ENCODE peak calls at places on chromosomes 2 and 18, in four cellular contexts. V is HepG2, C is GM12878, A is K562. Z is an unnamed sample.
A peak's percentile ranks its signal among the peaks of the same experiment; 100 is the strongest.

GRCh38 chr18:43486462-43486861 is 209.2 kb upstream of the SYT4 start:
- DNase-seq in V (no peak), C (no peak), A (no peak), Z (no peak)

GRCh38 chr2:37682473-37682872 is 11.0 kb upstream of the CDC42EP3 start:
- DNase-seq in A (no peak), C (no peak), V (no peak), Z (no peak)

GRCh38 chr2:153551698-153552097 is 73.1 kb upstream of the RPRM start:
- DNase-seq in A (no peak), V (no peak), C (no peak), Z (no peak)

GRCh38 chr2:190678444-190679162 is 29.7 kb downstream of the NAB1 start:
- DNase-seq in V (no peak), A (no peak), C (peak; percentile 86), Z (no peak)

GRCh38 chr18:2036136-2036535 is 535.2 kb downstream of the METTL4 start:
- DNase-seq in V (no peak), C (no peak), A (no peak), Z (no peak)

GRCh38 chr2:63862802-63863201 is 21.1 kb downstream of the UGP2 start:
- DNase-seq in A (no peak), C (no peak), V (peak; percentile 67), Z (no peak)

GRCh38 chr2:17879137-17879912 is 858 bp downstream of the KCNS3 start:
- DNase-seq in C (no peak), V (no peak), A (peak; percentile 28), Z (peak; percentile 69)

GRCh38 chr2:120175000-120175581 is 48.1 kb downstream of the TMEM185B start:
- DNase-seq in V (peak; percentile 70), A (peak; percentile 55), C (no peak), Z (peak; percentile 61)

GRCh38 chr2:13770279-13770678 is 862.2 kb upstream of the LRATD1 start:
- DNase-seq in C (no peak), V (no peak), A (no peak), Z (no peak)

GRCh38 chr2:222052934-222053367 is 245.8 kb downstream of the PAX3 start:
- DNase-seq in V (no peak), A (no peak), C (no peak), Z (peak; percentile 55)

GRCh38 chr2:223759569-223760430 is 77.6 kb downstream of the AP1S3 start:
- DNase-seq in C (no peak), A (no peak), V (peak; percentile 81), Z (no peak)

GRCh38 chr2:102112271-102112670 is 30.3 kb upstream of the IL1R1 start:
- DNase-seq in A (peak; percentile 25), C (no peak), V (no peak), Z (no peak)

GRCh38 chr2:25323042-25323514 is 18.6 kb downstream of the DNMT3A start:
- DNase-seq in C (no peak), V (no peak), A (peak; percentile 83), Z (no peak)

GRCh38 chr2:30984141-30984540 is 154.1 kb downstream of the GALNT14 start:
- DNase-seq in V (no peak), C (no peak), A (no peak), Z (no peak)

GRCh38 chr18:71442830-71443229 is 1101.3 kb downstream of the CBLN2 start:
- DNase-seq in C (no peak), V (no peak), A (no peak), Z (no peak)

GRCh38 chr18:34467059-34467458 is 242.3 kb upstream of the NOL4 start:
- DNase-seq in C (peak; percentile 4), V (no peak), A (no peak), Z (no peak)

GRCh38 chr2:131039101-131039440 is 54.2 kb downstream of the FAM168B start:
- DNase-seq in A (no peak), V (no peak), C (no peak), Z (no peak)

GRCh38 chr2:38360177-38360576 is 16.9 kb downstream of the ATL2 start:
- DNase-seq in V (no peak), A (no peak), C (no peak), Z (no peak)

GRCh38 chr2:216023055-216023648 is 9.8 kb upstream of the MREG start:
- DNase-seq in V (peak; percentile 66), C (no peak), A (peak; percentile 52), Z (peak; percentile 61)

GRCh38 chr18:60377778-60378469 is 5.3 kb upstream of the MC4R start:
- DNase-seq in C (no peak), A (no peak), V (no peak), Z (no peak)

GRCh38 chr18:22546905-22547304 is 129.2 kb upstream of the CTAGE1 start:
- DNase-seq in V (no peak), A (no peak), C (no peak), Z (no peak)

GRCh38 chr2:96147593-96148201 is 2.5 kb upstream of the DUSP2 start:
- DNase-seq in V (no peak), C (no peak), A (no peak), Z (no peak)

GRCh38 chr2:74777161-74777900 is 56.6 kb upstream of the HK2 start:
- DNase-seq in A (no peak), V (no peak), C (peak; percentile 41), Z (no peak)

GRCh38 chr2:86815616-86816015 is 24.9 kb upstream of the CD8A start:
- DNase-seq in V (no peak), A (no peak), C (no peak), Z (no peak)

GRCh38 chr18:48943333-48943732 is 7.4 kb downstream of the SMAD7 start:
- DNase-seq in C (no peak), A (no peak), V (no peak), Z (no peak)

GRCh38 chr2:180980185-180980942 is at the start of gene UBE2E3:
- DNase-seq in C (no peak), V (peak; percentile 67), A (peak; percentile 89), Z (peak; percentile 72)

GRCh38 chr18:32378705-32379104 is 92.0 kb downstream of the GAREM1 start:
- DNase-seq in V (peak; percentile 66), C (no peak), A (no peak), Z (no peak)

GRCh38 chr2:145960479-145961163 is 1440.7 kb upstream of the ZEB2 start:
- DNase-seq in A (no peak), C (no peak), V (no peak), Z (no peak)

GRCh38 chr2:210392469-210392881 is 77.5 kb upstream of the MYL1 start:
- DNase-seq in A (no peak), C (no peak), V (no peak), Z (no peak)

GRCh38 chr2:149857344-149857743 is 269.8 kb upstream of the MMADHC start:
- DNase-seq in A (no peak), V (no peak), C (no peak), Z (no peak)

GRCh38 chr2:119429225-119430000 is 2.2 kb upstream of the TMEM37 start:
- DNase-seq in A (no peak), C (peak; percentile 35), V (no peak), Z (no peak)

GRCh38 chr2:238649936-238650518 is 197.9 kb upstream of the TWIST2 start:
- DNase-seq in C (no peak), V (no peak), A (no peak), Z (no peak)

GRCh38 chr2:80454628-80455027 is 150.1 kb upstream of the LRRTM1 start:
- DNase-seq in A (no peak), V (no peak), C (no peak), Z (no peak)

GRCh38 chr18:74266161-74266560 is 25.6 kb downstream of the CYB5A start:
- DNase-seq in A (no peak), V (peak; percentile 85), C (no peak), Z (no peak)

GRCh38 chr18:61738042-61738441 is 154.8 kb downstream of the RNF152 start:
- DNase-seq in V (no peak), C (no peak), A (no peak), Z (no peak)

GRCh38 chr18:34097312-34097711 is 127.4 kb downstream of the NOL4 start:
- DNase-seq in C (no peak), A (no peak), V (no peak), Z (no peak)

GRCh38 chr2:224252601-224253000 is 149.3 kb downstream of the FAM124B start:
- DNase-seq in V (no peak), C (no peak), A (no peak), Z (no peak)

GRCh38 chr2:122384768-122385333 is 629.4 kb downstream of the TSN start:
- DNase-seq in V (no peak), C (no peak), A (no peak), Z (no peak)

GRCh38 chr2:98454073-98454472 is 9.4 kb downstream of the INPP4A start:
- DNase-seq in A (no peak), C (no peak), V (no peak), Z (no peak)

GRCh38 chr2:98453531-98453930 is 8.9 kb downstream of the INPP4A start:
- DNase-seq in V (no peak), C (no peak), A (no peak), Z (no peak)

GRCh38 chr2:98455494-98455976 is 10.9 kb downstream of the INPP4A start:
- DNase-seq in A (no peak), C (peak; percentile 68), V (no peak), Z (no peak)

GRCh38 chr2:98452396-98453027 is 7.9 kb downstream of the INPP4A start:
- DNase-seq in A (no peak), C (no peak), V (no peak), Z (no peak)

DNA sequence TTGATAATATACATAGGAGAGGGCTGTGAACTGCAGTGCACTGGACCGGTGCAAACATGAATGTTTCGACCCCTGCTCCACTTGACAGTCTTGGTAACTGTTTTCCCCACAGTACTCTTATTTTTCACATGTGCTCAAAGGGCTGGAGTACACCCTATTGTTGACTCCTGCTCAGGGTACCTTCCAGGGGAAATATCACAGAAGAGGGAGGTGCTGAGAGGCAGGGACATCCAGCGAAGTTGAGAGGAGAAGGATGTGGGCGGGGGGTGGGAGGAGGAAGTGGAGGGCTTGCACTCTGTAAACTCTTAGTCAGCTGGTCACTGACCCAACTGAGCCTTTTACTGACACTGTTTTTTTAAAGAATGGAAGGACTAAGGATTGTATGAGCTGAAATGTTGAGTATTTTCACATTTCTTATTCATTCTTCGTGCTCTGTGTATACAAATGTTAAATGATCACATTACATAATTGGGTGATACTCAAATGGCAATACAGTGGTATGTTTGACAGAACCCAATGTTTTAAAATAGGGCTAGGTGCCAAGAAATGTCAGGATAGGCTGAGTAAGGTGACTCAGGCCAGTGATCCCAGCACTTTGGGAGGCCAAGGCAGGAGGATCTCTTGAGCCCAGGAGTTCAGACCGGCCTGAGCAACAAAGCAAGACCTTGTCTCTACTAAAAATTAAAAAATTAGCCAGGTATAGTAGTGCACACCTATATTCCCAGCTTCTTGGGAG is 10.0 kb downstream of the INPP4A start:
- DNase-seq in A (peak; percentile 73), C (no peak), V (no peak), Z (peak; percentile 4)
- TF ChIP-seq BHLHE40 in A (no peak), C (peak; percentile 42), V (no peak), Z (no peak)

GRCh38 chr2:235467586-235467985 is 26.3 kb upstream of the AGAP1 start:
- DNase-seq in C (no peak), A (no peak), V (no peak), Z (no peak)

GRCh38 chr2:235472443-235472842 is 21.4 kb upstream of the AGAP1 start:
- DNase-seq in A (no peak), V (no peak), C (no peak), Z (no peak)

GRCh38 chr2:235468978-235469694 is 24.7 kb upstream of the AGAP1 start:
- DNase-seq in C (no peak), V (no peak), A (no peak), Z (peak; percentile 25)

GRCh38 chr2:235471186-235471747 is 22.6 kb upstream of the AGAP1 start:
- DNase-seq in V (no peak), C (no peak), A (no peak), Z (no peak)
- TF ChIP-seq FOXM1 in V (no peak), C (no peak), A (no peak), Z (no peak)

GRCh38 chr2:54589340-54590215 is 133.5 kb downstream of the SPTBN1 start:
- DNase-seq in C (no peak), V (peak; percentile 98), A (peak; percentile 89), Z (no peak)
- TF ChIP-seq BHLHE40 in C (no peak), V (peak; percentile 47), A (peak; percentile 62), Z (no peak)

GRCh38 chr2:8310557-8311455 is 371.1 kb upstream of the ID2 start:
- DNase-seq in V (no peak), A (no peak), C (no peak), Z (no peak)
- TF ChIP-seq FOXM1 in V (no peak), A (no peak), C (no peak), Z (no peak)